ENCODE peak calls at places on chromosomes 7 and 10, in four cellular contexts. A is WTC11, J is HepG2, T is K562. L is an unnamed sample.

GRCh38 chr7:25262586-25262985 is 34.3 kb upstream of the NPVF start:
- DNase-seq in A (no peak), J (no peak), T (no peak), L (no peak)

GRCh38 chr10:34430685-34431084 is 384.4 kb downstream of the PARD3 start:
- DNase-seq in A (no peak), J (no peak), T (no peak), L (no peak)

GRCh38 chr7:115033917-115034459 is 112.1 kb downstream of the MDFIC start:
- DNase-seq in A (no peak), J (no peak), T (no peak), L (no peak)

GRCh38 chr7:133536450-133536849 is 283.6 kb downstream of the EXOC4 start:
- DNase-seq in A (no peak), J (no peak), T (no peak), L (no peak)

GRCh38 chr10:84946984-84947383 is 618.6 kb downstream of the CCSER2 start:
- DNase-seq in A (no peak), J (no peak), T (no peak), L (no peak)

GRCh38 chr7:122727759-122728158 is 25.0 kb upstream of the RNF148 start:
- DNase-seq in A (no peak), J (no peak), T (no peak), L (no peak)

GRCh38 chr10:14507156-14507555 is 176.4 kb upstream of the FRMD4A start:
- DNase-seq in A (no peak), J (no peak), T (no peak), L (no peak)

GRCh38 chr7:41987-42386 is 150.4 kb upstream of the FAM20C start:
- DNase-seq in A (no peak), J (no peak), T (no peak), L (no peak)

GRCh38 chr10:106978746-106979145 is 185.8 kb downstream of the SORCS1 start:
- DNase-seq in A (no peak), J (no peak), T (no peak), L (no peak)

GRCh38 chr10:14185501-14186045 is 145.2 kb downstream of the FRMD4A start:
- DNase-seq in A (peak; percentile 42), J (peak; percentile 84), T (peak; percentile 33), L (peak; percentile 52)

GRCh38 chr7:157499121-157499834 is 162.5 kb downstream of the DNAJB6 start:
- DNase-seq in A (no peak), J (no peak), T (no peak), L (no peak)

GRCh38 chr7:64878684-64879083 is 24.4 kb upstream of the ZNF273 start:
- DNase-seq in A (no peak), J (no peak), T (no peak), L (no peak)

GRCh38 chr10:117204316-117204715 is 7.0 kb downstream of the KCNK18 start:
- DNase-seq in A (no peak), J (no peak), T (no peak), L (no peak)

GRCh38 chr7:1012004-1012348 is 29.0 kb downstream of the CYP2W1 start:
- DNase-seq in A (no peak), J (no peak), T (no peak), L (no peak)

GRCh38 chr10:77418211-77418640 is 219.4 kb downstream of the KCNMA1 start:
- DNase-seq in A (no peak), J (no peak), T (no peak), L (no peak)

GRCh38 chr10:124601431-124602120 is 140.0 kb downstream of the LHPP start:
- DNase-seq in A (no peak), J (no peak), T (no peak), L (no peak)

GRCh38 chr10:78852856-78853255 is 215.9 kb upstream of the ZMIZ1 start:
- DNase-seq in A (peak; percentile 71), J (no peak), T (peak; percentile 39), L (peak; percentile 56)

GRCh38 chr10:133520193-133520738 is 6.9 kb upstream of the CYP2E1 start:
- DNase-seq in A (peak; percentile 60), J (peak; percentile 76), T (peak; percentile 98), L (peak; percentile 97)

GRCh38 chr10:74674892-74675291 is 151.5 kb upstream of the KAT6B start:
- DNase-seq in A (no peak), J (no peak), T (no peak), L (no peak)

GRCh38 chr7:149728491-149729375 is 44.7 kb downstream of the ZNF467 start:
- DNase-seq in A (no peak), J (no peak), T (no peak), L (no peak)

GRCh38 chr7:148747274-148747673 is 48.6 kb downstream of the CUL1 start:
- DNase-seq in A (peak; percentile 77), J (peak; percentile 32), T (peak; percentile 67), L (no peak)

GRCh38 chr7:137977173-137977572 is 24.7 kb downstream of the CREB3L2 start:
- DNase-seq in A (no peak), J (no peak), T (no peak), L (no peak)

GRCh38 chr7:35241884-35242283 is 12.0 kb downstream of the TBX20 start:
- DNase-seq in A (no peak), J (no peak), T (no peak), L (no peak)

GRCh38 chr10:69891057-69891617 is 89.4 kb downstream of the COL13A1 start:
- DNase-seq in A (no peak), J (no peak), T (no peak), L (no peak)

GRCh38 chr10:89666138-89666537 is 21.1 kb upstream of the PANK1 start:
- DNase-seq in A (no peak), J (no peak), T (no peak), L (no peak)

GRCh38 chr10:91629715-91630549 is 2.9 kb downstream of the PPP1R3C start:
- DNase-seq in A (no peak), J (no peak), T (no peak), L (no peak)

GRCh38 chr7:37719077-37719476 is 35.5 kb downstream of the GPR141 start:
- DNase-seq in A (no peak), J (no peak), T (no peak), L (no peak)

GRCh38 chr7:50718311-50718710 is 64.4 kb downstream of the GRB10 start:
- DNase-seq in A (no peak), J (peak; percentile 6), T (no peak), L (no peak)

GRCh38 chr10:105952153-105952552 is 1212.4 kb downstream of the SORCS1 start:
- DNase-seq in A (peak; percentile 22), J (no peak), T (no peak), L (no peak)

GRCh38 chr10:5314866-5315265 is 49.9 kb upstream of the UCN3 start:
- DNase-seq in A (no peak), J (no peak), T (no peak), L (no peak)

GRCh38 chr10:126009590-126009989 is 113.2 kb downstream of the FANK1 start:
- DNase-seq in A (no peak), J (no peak), T (no peak), L (no peak)

GRCh38 chr10:118047363-118047719 is 600 bp upstream of the RAB11FIP2 start:
- DNase-seq in A (no peak), J (no peak), T (peak; percentile 8), L (peak; percentile 32)

GRCh38 chr7:51280156-51280555 is 36.5 kb downstream of the COBL start:
- DNase-seq in A (no peak), J (no peak), T (no peak), L (no peak)

GRCh38 chr10:110364531-110364937 is 59.8 kb upstream of the SMNDC1 start:
- DNase-seq in A (no peak), J (no peak), T (no peak), L (no peak)

DNA sequence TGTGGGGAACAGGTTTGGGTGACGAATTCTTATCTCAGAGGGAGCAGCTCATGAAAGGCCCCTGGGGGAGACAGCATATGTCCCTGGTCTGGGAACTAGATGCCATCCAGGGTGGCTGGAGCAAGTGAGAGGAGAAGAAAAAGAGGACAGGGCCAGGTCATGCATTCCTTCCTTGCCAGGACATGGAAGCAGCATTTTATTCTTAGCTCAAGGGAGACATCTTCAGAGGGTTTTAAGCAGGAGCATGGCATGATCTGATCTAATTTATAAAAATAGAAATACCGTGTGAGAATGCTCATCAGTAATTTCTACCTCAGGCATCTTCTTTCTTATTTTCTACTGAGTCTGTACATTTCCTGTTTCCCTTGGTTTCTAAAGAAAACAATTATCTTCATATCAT is 386.0 kb downstream of the GALNT17 start:
- DNase-seq in A (no peak), J (no peak), T (no peak), L (no peak)
- TF ChIP-seq ELF4 in A (no peak), J (no peak), T (no peak), L (no peak)

DNA sequence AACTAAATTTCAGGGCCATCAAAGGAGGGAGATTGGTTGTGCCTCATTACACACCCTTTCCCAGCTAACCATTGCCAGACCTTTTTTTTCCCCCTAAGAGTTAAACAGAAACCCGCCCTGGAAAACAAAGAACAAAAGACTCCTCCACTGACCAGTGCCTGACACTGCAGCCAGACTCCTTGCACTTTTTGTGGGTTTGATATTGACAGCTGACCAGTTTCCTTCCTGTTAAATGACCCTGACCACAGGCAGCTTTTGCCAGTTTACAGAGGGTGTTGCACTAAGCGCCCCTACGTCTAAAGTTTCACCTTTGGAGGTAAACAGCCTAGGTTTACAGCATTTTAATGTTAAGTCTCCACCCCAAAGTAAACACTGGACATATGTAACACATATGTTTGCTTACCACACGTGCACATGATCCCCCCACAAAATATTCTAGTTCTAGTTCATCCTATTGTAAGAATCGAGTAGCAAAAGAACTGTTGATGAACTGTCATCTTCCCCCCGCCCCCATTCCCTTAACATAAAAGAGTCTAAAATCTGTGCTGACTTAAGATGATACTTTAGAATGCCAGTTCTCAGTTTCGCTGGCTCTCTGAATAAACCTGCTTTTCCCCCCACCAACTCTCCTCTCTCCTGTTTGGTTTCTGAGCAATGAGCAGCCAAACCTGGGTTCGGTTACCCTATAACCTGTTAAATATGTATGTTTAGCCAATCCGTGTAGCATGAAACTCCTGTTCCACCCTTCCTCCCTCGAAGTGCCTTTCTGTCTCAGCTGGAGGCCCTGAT is 38.0 kb downstream of the FOXI2 start:
- DNase-seq in A (no peak), J (no peak), T (no peak), L (no peak)
- TF ChIP-seq ELF4 in A (no peak), J (no peak), T (no peak), L (no peak)

DNA sequence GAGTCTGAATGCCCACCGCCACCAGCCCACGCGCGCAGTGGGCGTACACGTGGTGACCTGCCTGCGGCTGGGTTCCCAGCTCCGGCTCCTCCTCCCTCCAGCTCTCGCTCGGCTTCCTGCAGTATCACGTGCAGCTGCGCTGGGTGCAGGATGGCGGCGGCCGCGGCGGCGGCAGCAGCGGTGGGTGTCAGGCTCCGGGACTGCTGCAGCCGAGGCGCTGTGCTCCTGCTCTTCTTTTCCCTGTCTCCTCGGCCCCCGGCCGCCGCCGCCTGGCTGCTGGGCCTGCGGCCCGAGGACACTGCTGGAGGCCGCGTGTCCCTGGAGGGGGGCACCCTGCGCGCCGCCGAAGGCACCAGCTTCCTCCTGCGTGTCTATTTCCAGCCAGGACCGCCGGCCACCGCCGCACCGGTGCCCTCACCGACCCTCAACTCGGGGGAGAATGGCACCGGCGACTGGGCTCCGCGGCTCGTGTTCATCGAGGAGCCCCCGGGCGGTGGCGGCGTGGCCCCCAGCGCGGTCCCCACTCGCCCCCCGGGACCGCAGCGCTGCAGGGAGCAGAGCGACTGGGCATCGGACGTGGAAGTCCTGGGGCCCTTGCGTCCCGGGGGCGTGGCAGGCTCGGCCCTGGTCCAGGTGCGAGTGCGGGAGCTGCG is at the start of gene CNNM1:
- DNase-seq in A (peak; percentile 58), J (no peak), T (no peak), L (no peak)
- TF ChIP-seq ELF4 in A (peak; percentile 56), J (no peak), T (no peak), L (no peak)

GRCh38 chr7:56097700-56098099 is 4.9 kb upstream of the PHKG1 start:
- DNase-seq in A (no peak), J (no peak), T (peak; percentile 43), L (no peak)

GRCh38 chr7:56105508-56105907 is 768 bp downstream of the CHCHD2 start:
- DNase-seq in A (no peak), J (peak; percentile 73), T (no peak), L (no peak)

GRCh38 chr7:56099653-56100052 is 6.6 kb downstream of the CHCHD2 start:
- DNase-seq in A (no peak), J (no peak), T (no peak), L (no peak)
- TF ChIP-seq ELF4 in A (no peak), J (no peak), T (no peak), L (no peak)